ENCODE peak calls at places on chromosomes 7 and 10, in nine cellular contexts. F is stimulated activated CD8-positive, alpha-beta memory T cell treated with anti-CD3 and anti-CD28 coated beads, Interleukin-4, amount 100 ng/mL, for 4 hours; H is HEK293T; U is cardiac muscle cell; C is stimulated activated CD4-positive, alpha-beta T cell treated with anti-CD3 and anti-CD28 coated beads, Interleukin-4, amount 100 ng/mL, for 24 hours; E is NCI-H1436; G is stomach; D is astrocyte of the hippocampus; T is HAP-1. V is an unnamed sample.

GRCh38 chr7:22486597-22486996 is 13.4 kb downstream of the STEAP1B start:
- DNase-seq in F (no peak), H (no peak), U (no peak), C (no peak), E (no peak), G (no peak), D (no peak), T (no peak), V (no peak)

GRCh38 chr10:124125305-124126116 is 32.1 kb upstream of the CHST15 start:
- DNase-seq in F (no peak), H (peak), U (peak), C (no peak), E (peak), G (no peak), D (peak), T (no peak), V (peak)

GRCh38 chr7:101553771-101554445 is 75.2 kb downstream of the MYL10 start:
- DNase-seq in F (no peak), H (no peak), U (no peak), C (no peak), E (no peak), G (no peak), D (no peak), T (no peak), V (peak)

GRCh38 chr7:73433924-73434700 is 534 bp downstream of the FZD9 start:
- DNase-seq in F (no peak), H (no peak), U (peak), C (no peak), E (no peak), G (no peak), D (no peak), T (no peak), V (peak)

GRCh38 chr10:18473424-18474110 is 177.8 kb downstream of the NSUN6 start:
- DNase-seq in F (no peak), H (no peak), U (no peak), C (no peak), E (no peak), G (no peak), D (peak), T (no peak), V (no peak)

GRCh38 chr7:103887853-103888602 is 101.4 kb downstream of the RELN start:
- DNase-seq in F (no peak), H (peak), U (no peak), C (no peak), E (no peak), G (no peak), D (no peak), T (no peak), V (no peak)

GRCh38 chr7:78924581-78924980 is 528.9 kb downstream of the MAGI2 start:
- DNase-seq in F (no peak), H (peak), U (peak), C (no peak), E (no peak), G (no peak), D (peak), T (no peak), V (no peak)

GRCh38 chr10:21402606-21403083 is 122.8 kb downstream of the SKIDA1 start:
- DNase-seq in F (no peak), H (no peak), U (peak), C (no peak), E (peak), G (no peak), D (peak), T (peak), V (no peak)

GRCh38 chr10:79249156-79250121 is 97.8 kb upstream of the PPIF start:
- DNase-seq in F (no peak), H (no peak), U (no peak), C (no peak), E (no peak), G (no peak), D (no peak), T (no peak), V (peak)

GRCh38 chr10:125679436-125679835 is 3.5 kb downstream of the TEX36 start:
- DNase-seq in F (no peak), H (peak), U (no peak), C (no peak), E (no peak), G (no peak), D (no peak), T (no peak), V (no peak)

GRCh38 chr7:45716380-45717203 is 142.4 kb downstream of the ADCY1 start:
- DNase-seq in F (no peak), H (no peak), U (no peak), C (no peak), E (no peak), G (peak), D (no peak), T (no peak), V (no peak)

GRCh38 chr10:88270871-88271713 is 312.0 kb downstream of the RNLS start:
- DNase-seq in F (no peak), H (no peak), U (peak), C (peak), E (no peak), G (no peak), D (peak), T (no peak), V (peak)

GRCh38 chr7:3558410-3558809 is 257.4 kb downstream of the SDK1 start:
- DNase-seq in F (no peak), H (no peak), U (no peak), C (no peak), E (no peak), G (no peak), D (peak), T (no peak), V (no peak)